ENCODE peak calls at places on chromosomes 1 and 21, in nine cellular contexts. One of them, this sample, is unnamed.

GRCh38 chr21:38921511-38922215 is 115.9 kb downstream of the ETS2 start:
- DNase-seq in psoas muscle: no peak
- DNase-seq in stimulated activated CD4-positive, alpha-beta T cell treated with anti-CD3 and anti-CD28 coated beads, Interleukin-12 subunit alpha, Interleukin-12 subunit beta, amount 100 ng/mL, for 4 hours: no peak
- DNase-seq in RPMI8226: no peak
- DNase-seq in A172: peak; percentile 51
- DNase-seq in hepatic stellate cell: no peak
- DNase-seq in Caki2: peak; percentile 12
- DNase-seq in GDM1: no peak
- DNase-seq in progenitor cell of endocrine pancreas: no peak
- DNase-seq in this sample: no peak

GRCh38 chr1:5836776-5837440 is 155.3 kb downstream of the NPHP4 start:
- DNase-seq in psoas muscle: no peak
- DNase-seq in stimulated activated CD4-positive, alpha-beta T cell treated with anti-CD3 and anti-CD28 coated beads, Interleukin-12 subunit alpha, Interleukin-12 subunit beta, amount 100 ng/mL, for 4 hours: no peak
- DNase-seq in RPMI8226: peak; percentile 62
- DNase-seq in A172: no peak
- DNase-seq in hepatic stellate cell: no peak
- DNase-seq in Caki2: no peak
- DNase-seq in GDM1: no peak
- DNase-seq in progenitor cell of endocrine pancreas: no peak
- DNase-seq in this sample: no peak

GRCh38 chr1:51958824-51959223 is 31.7 kb downstream of the RAB3B start:
- DNase-seq in psoas muscle: no peak
- DNase-seq in stimulated activated CD4-positive, alpha-beta T cell treated with anti-CD3 and anti-CD28 coated beads, Interleukin-12 subunit alpha, Interleukin-12 subunit beta, amount 100 ng/mL, for 4 hours: no peak
- DNase-seq in RPMI8226: no peak
- DNase-seq in A172: no peak
- DNase-seq in hepatic stellate cell: no peak
- DNase-seq in Caki2: no peak
- DNase-seq in GDM1: no peak
- DNase-seq in progenitor cell of endocrine pancreas: no peak
- DNase-seq in this sample: no peak

GRCh38 chr1:19734472-19734999 is 65.2 kb downstream of the TMCO4 start:
- DNase-seq in psoas muscle: no peak
- DNase-seq in stimulated activated CD4-positive, alpha-beta T cell treated with anti-CD3 and anti-CD28 coated beads, Interleukin-12 subunit alpha, Interleukin-12 subunit beta, amount 100 ng/mL, for 4 hours: no peak
- DNase-seq in RPMI8226: no peak
- DNase-seq in A172: peak; percentile 22
- DNase-seq in hepatic stellate cell: peak; percentile 31
- DNase-seq in Caki2: no peak
- DNase-seq in GDM1: no peak
- DNase-seq in progenitor cell of endocrine pancreas: no peak
- DNase-seq in this sample: no peak

GRCh38 chr1:97170296-97170695 is 448.7 kb downstream of the PTBP2 start:
- DNase-seq in psoas muscle: no peak
- DNase-seq in stimulated activated CD4-positive, alpha-beta T cell treated with anti-CD3 and anti-CD28 coated beads, Interleukin-12 subunit alpha, Interleukin-12 subunit beta, amount 100 ng/mL, for 4 hours: no peak
- DNase-seq in RPMI8226: no peak
- DNase-seq in A172: no peak
- DNase-seq in hepatic stellate cell: no peak
- DNase-seq in Caki2: no peak
- DNase-seq in GDM1: no peak
- DNase-seq in progenitor cell of endocrine pancreas: no peak
- DNase-seq in this sample: no peak

GRCh38 chr1:192491804-192492554 is 83.6 kb upstream of the RGS1 start:
- DNase-seq in psoas muscle: no peak
- DNase-seq in stimulated activated CD4-positive, alpha-beta T cell treated with anti-CD3 and anti-CD28 coated beads, Interleukin-12 subunit alpha, Interleukin-12 subunit beta, amount 100 ng/mL, for 4 hours: no peak
- DNase-seq in RPMI8226: no peak
- DNase-seq in A172: no peak
- DNase-seq in hepatic stellate cell: peak; percentile 19
- DNase-seq in Caki2: peak; percentile 54
- DNase-seq in GDM1: no peak
- DNase-seq in progenitor cell of endocrine pancreas: no peak
- DNase-seq in this sample: no peak

GRCh38 chr1:21626921-21627339 is 42.2 kb downstream of the RAP1GAP start:
- DNase-seq in psoas muscle: no peak
- DNase-seq in stimulated activated CD4-positive, alpha-beta T cell treated with anti-CD3 and anti-CD28 coated beads, Interleukin-12 subunit alpha, Interleukin-12 subunit beta, amount 100 ng/mL, for 4 hours: no peak
- DNase-seq in RPMI8226: no peak
- DNase-seq in A172: peak; percentile 50
- DNase-seq in hepatic stellate cell: no peak
- DNase-seq in Caki2: no peak
- DNase-seq in GDM1: no peak
- DNase-seq in progenitor cell of endocrine pancreas: no peak
- DNase-seq in this sample: no peak

GRCh38 chr1:113940365-113941244 is 11.5 kb downstream of the HIPK1 start:
- DNase-seq in psoas muscle: peak; percentile 53
- DNase-seq in stimulated activated CD4-positive, alpha-beta T cell treated with anti-CD3 and anti-CD28 coated beads, Interleukin-12 subunit alpha, Interleukin-12 subunit beta, amount 100 ng/mL, for 4 hours: no peak
- DNase-seq in RPMI8226: no peak
- DNase-seq in A172: no peak
- DNase-seq in hepatic stellate cell: no peak
- DNase-seq in Caki2: no peak
- DNase-seq in GDM1: peak; percentile 28
- DNase-seq in progenitor cell of endocrine pancreas: no peak
- DNase-seq in this sample: no peak

GRCh38 chr1:203153051-203153988 is 22.3 kb downstream of the MYBPH start:
- DNase-seq in psoas muscle: no peak
- DNase-seq in stimulated activated CD4-positive, alpha-beta T cell treated with anti-CD3 and anti-CD28 coated beads, Interleukin-12 subunit alpha, Interleukin-12 subunit beta, amount 100 ng/mL, for 4 hours: no peak
- DNase-seq in RPMI8226: no peak
- DNase-seq in A172: peak; percentile 92
- DNase-seq in hepatic stellate cell: no peak
- DNase-seq in Caki2: peak; percentile 79
- DNase-seq in GDM1: no peak
- DNase-seq in progenitor cell of endocrine pancreas: no peak
- DNase-seq in this sample: peak; percentile 24

GRCh38 chr1:27966402-27967105 is 6.8 kb downstream of the XKR8 start:
- DNase-seq in psoas muscle: no peak
- DNase-seq in stimulated activated CD4-positive, alpha-beta T cell treated with anti-CD3 and anti-CD28 coated beads, Interleukin-12 subunit alpha, Interleukin-12 subunit beta, amount 100 ng/mL, for 4 hours: no peak
- DNase-seq in RPMI8226: no peak
- DNase-seq in A172: peak; percentile 52
- DNase-seq in hepatic stellate cell: no peak
- DNase-seq in Caki2: no peak
- DNase-seq in GDM1: no peak
- DNase-seq in progenitor cell of endocrine pancreas: no peak
- DNase-seq in this sample: no peak

GRCh38 chr1:85578321-85579295 is 2.0 kb upstream of the CCN1 start:
- DNase-seq in psoas muscle: no peak
- DNase-seq in stimulated activated CD4-positive, alpha-beta T cell treated with anti-CD3 and anti-CD28 coated beads, Interleukin-12 subunit alpha, Interleukin-12 subunit beta, amount 100 ng/mL, for 4 hours: no peak
- DNase-seq in RPMI8226: no peak
- DNase-seq in A172: peak; percentile 91
- DNase-seq in hepatic stellate cell: peak; percentile 74
- DNase-seq in Caki2: peak; percentile 31
- DNase-seq in GDM1: no peak
- DNase-seq in progenitor cell of endocrine pancreas: no peak
- DNase-seq in this sample: no peak

GRCh38 chr1:30285461-30286050 is 437.8 kb downstream of the MATN1 start:
- DNase-seq in psoas muscle: no peak
- DNase-seq in stimulated activated CD4-positive, alpha-beta T cell treated with anti-CD3 and anti-CD28 coated beads, Interleukin-12 subunit alpha, Interleukin-12 subunit beta, amount 100 ng/mL, for 4 hours: no peak
- DNase-seq in RPMI8226: no peak
- DNase-seq in A172: no peak
- DNase-seq in hepatic stellate cell: no peak
- DNase-seq in Caki2: no peak
- DNase-seq in GDM1: no peak
- DNase-seq in progenitor cell of endocrine pancreas: no peak
- DNase-seq in this sample: no peak

GRCh38 chr1:18775341-18775740 is 84.1 kb downstream of the TAS1R2 start:
- DNase-seq in psoas muscle: no peak
- DNase-seq in stimulated activated CD4-positive, alpha-beta T cell treated with anti-CD3 and anti-CD28 coated beads, Interleukin-12 subunit alpha, Interleukin-12 subunit beta, amount 100 ng/mL, for 4 hours: no peak
- DNase-seq in RPMI8226: no peak
- DNase-seq in A172: no peak
- DNase-seq in hepatic stellate cell: no peak
- DNase-seq in Caki2: no peak
- DNase-seq in GDM1: no peak
- DNase-seq in progenitor cell of endocrine pancreas: no peak
- DNase-seq in this sample: no peak

GRCh38 chr1:47948126-47948525 is 49.1 kb downstream of the TRABD2B start:
- DNase-seq in psoas muscle: no peak
- DNase-seq in stimulated activated CD4-positive, alpha-beta T cell treated with anti-CD3 and anti-CD28 coated beads, Interleukin-12 subunit alpha, Interleukin-12 subunit beta, amount 100 ng/mL, for 4 hours: no peak
- DNase-seq in RPMI8226: peak; percentile 44
- DNase-seq in A172: no peak
- DNase-seq in hepatic stellate cell: no peak
- DNase-seq in Caki2: no peak
- DNase-seq in GDM1: no peak
- DNase-seq in progenitor cell of endocrine pancreas: no peak
- DNase-seq in this sample: peak; percentile 60

GRCh38 chr1:163709636-163710035 is 387.9 kb downstream of the NUF2 start:
- DNase-seq in psoas muscle: no peak
- DNase-seq in stimulated activated CD4-positive, alpha-beta T cell treated with anti-CD3 and anti-CD28 coated beads, Interleukin-12 subunit alpha, Interleukin-12 subunit beta, amount 100 ng/mL, for 4 hours: no peak
- DNase-seq in RPMI8226: no peak
- DNase-seq in A172: peak; percentile 10
- DNase-seq in hepatic stellate cell: no peak
- DNase-seq in Caki2: no peak
- DNase-seq in GDM1: no peak
- DNase-seq in progenitor cell of endocrine pancreas: no peak
- DNase-seq in this sample: no peak

GRCh38 chr1:227903614-227904501 is 43.9 kb downstream of the WNT9A start:
- DNase-seq in psoas muscle: peak; percentile 43
- DNase-seq in stimulated activated CD4-positive, alpha-beta T cell treated with anti-CD3 and anti-CD28 coated beads, Interleukin-12 subunit alpha, Interleukin-12 subunit beta, amount 100 ng/mL, for 4 hours: no peak
- DNase-seq in RPMI8226: no peak
- DNase-seq in A172: no peak
- DNase-seq in hepatic stellate cell: no peak
- DNase-seq in Caki2: no peak
- DNase-seq in GDM1: no peak
- DNase-seq in progenitor cell of endocrine pancreas: no peak
- DNase-seq in this sample: no peak

GRCh38 chr1:228647523-228648444 is 87.5 kb upstream of the RHOU start:
- DNase-seq in psoas muscle: peak; percentile 57
- DNase-seq in stimulated activated CD4-positive, alpha-beta T cell treated with anti-CD3 and anti-CD28 coated beads, Interleukin-12 subunit alpha, Interleukin-12 subunit beta, amount 100 ng/mL, for 4 hours: peak; percentile 7
- DNase-seq in RPMI8226: peak; percentile 28
- DNase-seq in A172: no peak
- DNase-seq in hepatic stellate cell: peak; percentile 12
- DNase-seq in Caki2: peak; percentile 89
- DNase-seq in GDM1: no peak
- DNase-seq in progenitor cell of endocrine pancreas: peak; percentile 29
- DNase-seq in this sample: peak; percentile 57

GRCh38 chr1:222794656-222795474 is 20.0 kb upstream of the DISP1 start:
- DNase-seq in psoas muscle: no peak
- DNase-seq in stimulated activated CD4-positive, alpha-beta T cell treated with anti-CD3 and anti-CD28 coated beads, Interleukin-12 subunit alpha, Interleukin-12 subunit beta, amount 100 ng/mL, for 4 hours: no peak
- DNase-seq in RPMI8226: peak; percentile 95
- DNase-seq in A172: no peak
- DNase-seq in hepatic stellate cell: no peak
- DNase-seq in Caki2: no peak
- DNase-seq in GDM1: no peak
- DNase-seq in progenitor cell of endocrine pancreas: no peak
- DNase-seq in this sample: peak; percentile 32

GRCh38 chr1:7991504-7992440 is 30.3 kb downstream of the PARK7 start:
- DNase-seq in psoas muscle: no peak
- DNase-seq in stimulated activated CD4-positive, alpha-beta T cell treated with anti-CD3 and anti-CD28 coated beads, Interleukin-12 subunit alpha, Interleukin-12 subunit beta, amount 100 ng/mL, for 4 hours: no peak
- DNase-seq in RPMI8226: no peak
- DNase-seq in A172: no peak
- DNase-seq in hepatic stellate cell: no peak
- DNase-seq in Caki2: no peak
- DNase-seq in GDM1: no peak
- DNase-seq in progenitor cell of endocrine pancreas: no peak
- DNase-seq in this sample: no peak

GRCh38 chr21:42478504-42478903 is 17.5 kb downstream of the RSPH1 start:
- DNase-seq in psoas muscle: no peak
- DNase-seq in stimulated activated CD4-positive, alpha-beta T cell treated with anti-CD3 and anti-CD28 coated beads, Interleukin-12 subunit alpha, Interleukin-12 subunit beta, amount 100 ng/mL, for 4 hours: no peak
- DNase-seq in RPMI8226: no peak
- DNase-seq in A172: no peak
- DNase-seq in hepatic stellate cell: no peak
- DNase-seq in Caki2: no peak
- DNase-seq in GDM1: no peak
- DNase-seq in progenitor cell of endocrine pancreas: no peak
- DNase-seq in this sample: no peak

GRCh38 chr1:86912501-86912900 is 1.4 kb downstream of the SELENOF start:
- DNase-seq in psoas muscle: no peak
- DNase-seq in stimulated activated CD4-positive, alpha-beta T cell treated with anti-CD3 and anti-CD28 coated beads, Interleukin-12 subunit alpha, Interleukin-12 subunit beta, amount 100 ng/mL, for 4 hours: no peak
- DNase-seq in RPMI8226: no peak
- DNase-seq in A172: no peak
- DNase-seq in hepatic stellate cell: peak; percentile 27
- DNase-seq in Caki2: peak; percentile 22
- DNase-seq in GDM1: no peak
- DNase-seq in progenitor cell of endocrine pancreas: no peak
- DNase-seq in this sample: no peak

GRCh38 chr1:93990010-93990409 is 80.8 kb upstream of the GCLM start:
- DNase-seq in psoas muscle: no peak
- DNase-seq in stimulated activated CD4-positive, alpha-beta T cell treated with anti-CD3 and anti-CD28 coated beads, Interleukin-12 subunit alpha, Interleukin-12 subunit beta, amount 100 ng/mL, for 4 hours: no peak
- DNase-seq in RPMI8226: no peak
- DNase-seq in A172: no peak
- DNase-seq in hepatic stellate cell: no peak
- DNase-seq in Caki2: no peak
- DNase-seq in GDM1: no peak
- DNase-seq in progenitor cell of endocrine pancreas: no peak
- DNase-seq in this sample: no peak

GRCh38 chr1:245871881-245872280 is 635.2 kb downstream of the SMYD3 start:
- DNase-seq in psoas muscle: no peak
- DNase-seq in stimulated activated CD4-positive, alpha-beta T cell treated with anti-CD3 and anti-CD28 coated beads, Interleukin-12 subunit alpha, Interleukin-12 subunit beta, amount 100 ng/mL, for 4 hours: no peak
- DNase-seq in RPMI8226: no peak
- DNase-seq in A172: no peak
- DNase-seq in hepatic stellate cell: peak; percentile 57
- DNase-seq in Caki2: no peak
- DNase-seq in GDM1: no peak
- DNase-seq in progenitor cell of endocrine pancreas: no peak
- DNase-seq in this sample: no peak

GRCh38 chr1:181397841-181398240 is 85.5 kb upstream of the CACNA1E start:
- DNase-seq in psoas muscle: no peak
- DNase-seq in stimulated activated CD4-positive, alpha-beta T cell treated with anti-CD3 and anti-CD28 coated beads, Interleukin-12 subunit alpha, Interleukin-12 subunit beta, amount 100 ng/mL, for 4 hours: no peak
- DNase-seq in RPMI8226: no peak
- DNase-seq in A172: no peak
- DNase-seq in hepatic stellate cell: no peak
- DNase-seq in Caki2: no peak
- DNase-seq in GDM1: no peak
- DNase-seq in progenitor cell of endocrine pancreas: no peak
- DNase-seq in this sample: peak; percentile 59

GRCh38 chr1:154407021-154407865 is 2.1 kb downstream of the IL6R start:
- DNase-seq in psoas muscle: peak; percentile 65
- DNase-seq in stimulated activated CD4-positive, alpha-beta T cell treated with anti-CD3 and anti-CD28 coated beads, Interleukin-12 subunit alpha, Interleukin-12 subunit beta, amount 100 ng/mL, for 4 hours: peak; percentile 48
- DNase-seq in RPMI8226: peak; percentile 83
- DNase-seq in A172: no peak
- DNase-seq in hepatic stellate cell: no peak
- DNase-seq in Caki2: no peak
- DNase-seq in GDM1: peak; percentile 46
- DNase-seq in progenitor cell of endocrine pancreas: no peak
- DNase-seq in this sample: no peak

GRCh38 chr1:3432306-3432705 is 22.2 kb upstream of the ARHGEF16 start:
- DNase-seq in psoas muscle: peak; percentile 32
- DNase-seq in stimulated activated CD4-positive, alpha-beta T cell treated with anti-CD3 and anti-CD28 coated beads, Interleukin-12 subunit alpha, Interleukin-12 subunit beta, amount 100 ng/mL, for 4 hours: no peak
- DNase-seq in RPMI8226: no peak
- DNase-seq in A172: no peak
- DNase-seq in hepatic stellate cell: no peak
- DNase-seq in Caki2: no peak
- DNase-seq in GDM1: no peak
- DNase-seq in progenitor cell of endocrine pancreas: no peak
- DNase-seq in this sample: no peak